ENCODE peak calls at places on chromosome 13, in ten cellular contexts. M is trophoblast cell; I is NAMALWA; W is posterior cingulate gyrus; J is mucosa of descending colon; Q is activated naive CD8-positive, alpha-beta T cell treated with anti-CD3 and anti-CD28 coated beads, Interleukin-2, amount 50 U/mL, for 24 hours; U is iPS-NIHi11; P is HL-60; K is epithelial cell of esophagus; A is fibroblast of the aortic adventitia. B is an unnamed sample.

GRCh38 chr13:33351324-33351723 is 65.8 kb upstream of the STARD13 start:
- DNase-seq in I (no peak), M (no peak), W (no peak), J (no peak), U (no peak), P (no peak), Q (no peak), A (peak; percentile 68), K (peak; percentile 33), B (no peak)

GRCh38 chr13:45178349-45179142 is 22.3 kb downstream of the KCTD4 start:
- DNase-seq in K (peak; percentile 50), U (no peak), W (no peak), M (no peak), P (no peak), I (no peak), J (no peak), Q (peak; percentile 12), A (peak; percentile 61), B (no peak)

GRCh38 chr13:49641810-49642291 is 13.5 kb downstream of the ARL11 start:
- DNase-seq in M (peak; percentile 81), Q (no peak), I (peak; percentile 31), J (no peak), K (peak; percentile 80), W (no peak), U (no peak), P (peak; percentile 89), A (peak; percentile 96), B (peak; percentile 50)

GRCh38 chr13:32748305-32748704 is 162.1 kb downstream of the PDS5B start:
- DNase-seq in M (no peak), K (no peak), P (no peak), Q (no peak), A (no peak), I (no peak), J (no peak), W (no peak), U (no peak), B (no peak)

GRCh38 chr13:108213946-108214345 is 1.4 kb downstream of the LIG4 start:
- DNase-seq in M (no peak), A (no peak), U (no peak), Q (no peak), P (no peak), W (no peak), I (peak; percentile 53), K (peak; percentile 86), J (no peak), B (no peak)

GRCh38 chr13:90835826-90836225 is 511.7 kb upstream of the MIR17HG start:
- DNase-seq in U (no peak), K (no peak), I (no peak), W (no peak), J (no peak), Q (no peak), A (no peak), P (no peak), M (no peak), B (no peak)

GRCh38 chr13:107138468-107138867 is 570.5 kb upstream of the ARGLU1 start:
- DNase-seq in J (no peak), U (no peak), Q (no peak), P (no peak), K (no peak), W (no peak), M (no peak), I (no peak), A (no peak), B (no peak)

GRCh38 chr13:40273173-40274000 is 393.1 kb downstream of the FOXO1 start:
- DNase-seq in I (no peak), U (no peak), Q (no peak), K (no peak), J (no peak), M (no peak), W (peak; percentile 40), P (no peak), A (no peak), B (no peak)

GRCh38 chr13:33612641-33613638 is 205.0 kb upstream of the RFC3 start:
- DNase-seq in P (no peak), A (no peak), M (no peak), I (no peak), J (no peak), U (no peak), W (no peak), Q (no peak), K (no peak), B (no peak)

GRCh38 chr13:48840366-48840765 is 135.3 kb upstream of the FNDC3A start:
- DNase-seq in K (no peak), Q (no peak), M (no peak), W (no peak), A (no peak), P (no peak), I (no peak), U (no peak), J (no peak), B (no peak)

GRCh38 chr13:84263354-84264069 is 381.2 kb upstream of the SLITRK1 start:
- DNase-seq in U (no peak), A (no peak), W (no peak), I (no peak), Q (no peak), M (no peak), J (no peak), P (no peak), K (peak; percentile 13), B (no peak)

GRCh38 chr13:32476021-32476731 is 48.2 kb upstream of the N4BP2L1 start:
- DNase-seq in Q (no peak), M (peak; percentile 77), I (no peak), J (no peak), K (peak; percentile 10), U (no peak), P (no peak), A (no peak), W (no peak), B (no peak)

GRCh38 chr13:98484289-98485219 is 92.4 kb downstream of the STK24 start:
- DNase-seq in M (peak; percentile 99), A (peak; percentile 90), U (peak; percentile 83), I (no peak), P (peak; percentile 85), J (peak; percentile 79), W (no peak), K (peak; percentile 100), Q (peak; percentile 65), B (peak; percentile 73)